ENCODE peak calls at places on chromosomes 11 and 22, in six cellular contexts. One of them, this sample, is unnamed.
A peak's percentile ranks its signal among the peaks of the same experiment; 100 is the strongest.

GRCh38 chr11:78499971-78500370 is 74.7 kb downstream of the NARS2 start:
- DNase-seq in neural progenitor cell: no peak
- DNase-seq in mesenchymal stem cell: no peak
- DNase-seq in gastrocnemius medialis: no peak
- DNase-seq in spleen: no peak
- DNase-seq in SK-N-SH: no peak
- DNase-seq in this sample: no peak

GRCh38 chr11:70099578-70100282 is 21.6 kb downstream of the ANO1 start:
- DNase-seq in neural progenitor cell: no peak
- DNase-seq in mesenchymal stem cell: peak; percentile 18
- DNase-seq in gastrocnemius medialis: no peak
- DNase-seq in spleen: no peak
- DNase-seq in SK-N-SH: no peak
- DNase-seq in this sample: no peak

GRCh38 chr11:11985016-11985715 is 23.3 kb downstream of the DKK3 start:
- DNase-seq in neural progenitor cell: no peak
- DNase-seq in mesenchymal stem cell: peak; percentile 82
- DNase-seq in gastrocnemius medialis: no peak
- DNase-seq in spleen: no peak
- DNase-seq in SK-N-SH: no peak
- DNase-seq in this sample: no peak

GRCh38 chr11:125074511-125075241 is 11.6 kb downstream of the SLC37A2 start:
- DNase-seq in neural progenitor cell: no peak
- DNase-seq in mesenchymal stem cell: no peak
- DNase-seq in gastrocnemius medialis: no peak
- DNase-seq in spleen: no peak
- DNase-seq in SK-N-SH: peak; percentile 20
- DNase-seq in this sample: no peak

GRCh38 chr22:38788417-38788816 is 5.5 kb downstream of the DNAL4 start:
- DNase-seq in neural progenitor cell: no peak
- DNase-seq in mesenchymal stem cell: peak; percentile 96
- DNase-seq in gastrocnemius medialis: peak; percentile 53
- DNase-seq in spleen: no peak
- DNase-seq in SK-N-SH: peak; percentile 59
- DNase-seq in this sample: no peak

GRCh38 chr11:130886704-130887103 is 29.6 kb downstream of the SNX19 start:
- DNase-seq in neural progenitor cell: no peak
- DNase-seq in mesenchymal stem cell: peak; percentile 30
- DNase-seq in gastrocnemius medialis: no peak
- DNase-seq in spleen: no peak
- DNase-seq in SK-N-SH: no peak
- DNase-seq in this sample: no peak

GRCh38 chr11:129930306-129930705 is 34.9 kb upstream of the NFRKB start:
- DNase-seq in neural progenitor cell: no peak
- DNase-seq in mesenchymal stem cell: no peak
- DNase-seq in gastrocnemius medialis: no peak
- DNase-seq in spleen: no peak
- DNase-seq in SK-N-SH: no peak
- DNase-seq in this sample: no peak

GRCh38 chr11:132648841-132649240 is 883.5 kb downstream of the OPCML start:
- DNase-seq in neural progenitor cell: no peak
- DNase-seq in mesenchymal stem cell: peak; percentile 49
- DNase-seq in gastrocnemius medialis: no peak
- DNase-seq in spleen: no peak
- DNase-seq in SK-N-SH: no peak
- DNase-seq in this sample: no peak

GRCh38 chr11:30172872-30173271 is 57.9 kb upstream of the FSHB start:
- DNase-seq in neural progenitor cell: peak; percentile 10
- DNase-seq in mesenchymal stem cell: no peak
- DNase-seq in gastrocnemius medialis: no peak
- DNase-seq in spleen: no peak
- DNase-seq in SK-N-SH: no peak
- DNase-seq in this sample: no peak

GRCh38 chr22:46538816-46539163 is 1.4 kb upstream of the CELSR1 start:
- DNase-seq in neural progenitor cell: no peak
- DNase-seq in mesenchymal stem cell: no peak
- DNase-seq in gastrocnemius medialis: no peak
- DNase-seq in spleen: no peak
- DNase-seq in SK-N-SH: no peak
- DNase-seq in this sample: no peak

GRCh38 chr11:46342237-46342636 is 5.0 kb upstream of the DGKZ start:
- DNase-seq in neural progenitor cell: no peak
- DNase-seq in mesenchymal stem cell: peak; percentile 42
- DNase-seq in gastrocnemius medialis: no peak
- DNase-seq in spleen: no peak
- DNase-seq in SK-N-SH: no peak
- DNase-seq in this sample: no peak

GRCh38 chr11:113896156-113896879 is 8.3 kb upstream of the HTR3B start:
- DNase-seq in neural progenitor cell: peak; percentile 69
- DNase-seq in mesenchymal stem cell: peak; percentile 43
- DNase-seq in gastrocnemius medialis: peak; percentile 21
- DNase-seq in spleen: no peak
- DNase-seq in SK-N-SH: peak; percentile 61
- DNase-seq in this sample: no peak

GRCh38 chr11:111737877-111738205 is 28.3 kb downstream of the PPP2R1B start:
- DNase-seq in neural progenitor cell: no peak
- DNase-seq in mesenchymal stem cell: no peak
- DNase-seq in gastrocnemius medialis: no peak
- DNase-seq in spleen: no peak
- DNase-seq in SK-N-SH: no peak
- DNase-seq in this sample: no peak

GRCh38 chr11:63944987-63945386 is 6.2 kb downstream of the NAA40 start:
- DNase-seq in neural progenitor cell: no peak
- DNase-seq in mesenchymal stem cell: peak; percentile 28
- DNase-seq in gastrocnemius medialis: peak; percentile 90
- DNase-seq in spleen: no peak
- DNase-seq in SK-N-SH: peak; percentile 33
- DNase-seq in this sample: peak; percentile 36

DNA sequence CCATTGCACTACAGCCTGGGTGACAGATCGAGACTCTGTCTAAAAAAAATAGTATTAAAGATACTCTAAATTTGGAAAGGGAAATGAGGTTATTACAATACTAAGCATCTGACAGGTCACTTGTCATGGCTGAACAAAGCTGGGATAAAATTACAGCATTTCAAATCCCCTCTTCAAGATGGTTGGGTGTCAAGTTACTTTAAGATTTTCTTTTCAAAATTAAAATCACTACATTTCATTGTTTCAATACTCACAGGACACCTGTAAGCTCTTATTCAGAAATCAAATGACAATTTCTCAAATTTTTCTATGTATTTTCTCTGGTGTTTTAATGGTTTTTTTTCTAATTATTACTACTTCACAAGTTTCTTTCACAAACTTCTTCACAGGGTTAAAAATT is 5.7 kb downstream of the TAF1D start:
- DNase-seq in neural progenitor cell: no peak
- DNase-seq in mesenchymal stem cell: no peak
- DNase-seq in gastrocnemius medialis: no peak
- DNase-seq in spleen: no peak
- DNase-seq in SK-N-SH: no peak
- DNase-seq in this sample: no peak
- H3K4me1 ChIP-seq in neural progenitor cell: peaks cover 34% of the 10 kb centered on the region
- H3K4me1 ChIP-seq in mesenchymal stem cell: peaks cover 4% of the 10 kb centered on the region
- H3K4me1 ChIP-seq in gastrocnemius medialis: peaks cover 31% of the 10 kb centered on the region
- H3K4me1 ChIP-seq in spleen: peaks cover 64% of the 10 kb centered on the region
- H3K4me1 ChIP-seq in SK-N-SH: peaks cover 11% of the 10 kb centered on the region
- H3K4me1 ChIP-seq in this sample: peaks cover 44% of the 10 kb centered on the region

DNA sequence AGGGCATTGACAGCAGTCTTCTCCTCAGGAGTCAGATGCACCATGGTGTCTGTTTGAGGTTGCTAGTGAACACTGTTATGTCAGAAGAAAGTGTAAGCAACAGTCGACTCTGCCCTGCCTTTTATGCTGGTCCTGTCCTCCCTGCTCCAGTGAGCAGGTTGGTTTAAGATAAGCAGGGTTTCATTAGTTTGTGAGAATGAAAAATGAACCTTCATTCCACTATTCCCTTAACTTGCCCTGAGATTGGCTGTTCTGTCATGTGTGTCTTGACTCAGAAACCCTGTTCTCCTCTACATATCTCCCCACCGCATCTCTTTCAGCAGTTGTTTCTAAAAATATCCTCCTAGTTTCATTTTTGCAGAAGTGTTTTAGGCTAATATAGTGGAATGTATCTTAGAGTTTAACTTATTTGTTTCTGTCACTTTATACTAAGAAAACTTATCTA is at the start of gene HBD:
- DNase-seq in neural progenitor cell: no peak
- DNase-seq in mesenchymal stem cell: peak; percentile 67
- DNase-seq in gastrocnemius medialis: no peak
- DNase-seq in spleen: no peak
- DNase-seq in SK-N-SH: no peak
- DNase-seq in this sample: no peak
- H3K4me1 ChIP-seq in neural progenitor cell: no peaks in the 10 kb centered on the region
- H3K4me1 ChIP-seq in mesenchymal stem cell: peaks cover 2% of the 10 kb centered on the region
- H3K4me1 ChIP-seq in gastrocnemius medialis: no peaks in the 10 kb centered on the region
- H3K4me1 ChIP-seq in spleen: no peaks in the 10 kb centered on the region
- H3K4me1 ChIP-seq in SK-N-SH: no peaks in the 10 kb centered on the region
- H3K4me1 ChIP-seq in this sample: no peaks in the 10 kb centered on the region

GRCh38 chr11:67504950-67505561 is at the start of gene PITPNM1:
- DNase-seq in neural progenitor cell: peak; percentile 86
- DNase-seq in mesenchymal stem cell: peak; percentile 68
- DNase-seq in gastrocnemius medialis: peak; percentile 39
- DNase-seq in spleen: peak; percentile 97
- DNase-seq in SK-N-SH: peak; percentile 86
- DNase-seq in this sample: peak; percentile 92

GRCh38 chr11:67506426-67507032 is 1.4 kb upstream of the PITPNM1 start:
- DNase-seq in neural progenitor cell: no peak
- DNase-seq in mesenchymal stem cell: no peak
- DNase-seq in gastrocnemius medialis: no peak
- DNase-seq in spleen: no peak
- DNase-seq in SK-N-SH: no peak
- DNase-seq in this sample: peak; percentile 53

GRCh38 chr11:67504023-67504949 is 877 bp downstream of the PITPNM1 start:
- DNase-seq in neural progenitor cell: peak; percentile 78
- DNase-seq in mesenchymal stem cell: peak; percentile 51
- DNase-seq in gastrocnemius medialis: no peak
- DNase-seq in spleen: peak; percentile 88
- DNase-seq in SK-N-SH: peak; percentile 88
- DNase-seq in this sample: no peak

GRCh38 chr11:67507242-67507890 is 596 bp downstream of the CDK2AP2 start:
- DNase-seq in neural progenitor cell: peak; percentile 83
- DNase-seq in mesenchymal stem cell: no peak
- DNase-seq in gastrocnemius medialis: no peak
- DNase-seq in spleen: no peak
- DNase-seq in SK-N-SH: no peak
- DNase-seq in this sample: no peak

GRCh38 chr11:67505605-67506396 is 638 bp upstream of the PITPNM1 start:
- DNase-seq in neural progenitor cell: peak; percentile 94
- DNase-seq in mesenchymal stem cell: peak; percentile 93
- DNase-seq in gastrocnemius medialis: peak; percentile 92
- DNase-seq in spleen: peak; percentile 97
- DNase-seq in SK-N-SH: peak; percentile 89
- DNase-seq in this sample: peak; percentile 94
- H3K4me1 ChIP-seq in neural progenitor cell: peaks cover 23% of the 10 kb centered on the region
- H3K4me1 ChIP-seq in mesenchymal stem cell: peaks cover 46% of the 10 kb centered on the region
- H3K4me1 ChIP-seq in gastrocnemius medialis: peaks cover 26% of the 10 kb centered on the region
- H3K4me1 ChIP-seq in spleen: peaks cover 52% of the 10 kb centered on the region
- H3K4me1 ChIP-seq in SK-N-SH: peaks cover 36% of the 10 kb centered on the region
- H3K4me1 ChIP-seq in this sample: peaks cover 31% of the 10 kb centered on the region

GRCh38 chr22:45316796-45317526 is 7.2 kb downstream of the FAM118A start:
- DNase-seq in neural progenitor cell: no peak
- DNase-seq in mesenchymal stem cell: no peak
- DNase-seq in gastrocnemius medialis: peak; percentile 54
- DNase-seq in spleen: no peak
- DNase-seq in SK-N-SH: no peak
- DNase-seq in this sample: no peak
- H3K4me1 ChIP-seq in neural progenitor cell: peaks cover 30% of the 10 kb centered on the region
- H3K4me1 ChIP-seq in mesenchymal stem cell: peaks cover 11% of the 10 kb centered on the region
- H3K4me1 ChIP-seq in gastrocnemius medialis: peaks cover 37% of the 10 kb centered on the region
- H3K4me1 ChIP-seq in spleen: peaks cover 43% of the 10 kb centered on the region
- H3K4me1 ChIP-seq in SK-N-SH: peaks cover 64% of the 10 kb centered on the region
- H3K4me1 ChIP-seq in this sample: peaks cover 39% of the 10 kb centered on the region

GRCh38 chr22:35178446-35178845 is 78.8 kb upstream of the HMGXB4 start:
- DNase-seq in neural progenitor cell: no peak
- DNase-seq in mesenchymal stem cell: no peak
- DNase-seq in gastrocnemius medialis: no peak
- DNase-seq in spleen: no peak
- DNase-seq in SK-N-SH: no peak
- DNase-seq in this sample: no peak
- H3K4me1 ChIP-seq in neural progenitor cell: no peaks in the 10 kb centered on the region
- H3K4me1 ChIP-seq in mesenchymal stem cell: no peaks in the 10 kb centered on the region
- H3K4me1 ChIP-seq in gastrocnemius medialis: no peaks in the 10 kb centered on the region
- H3K4me1 ChIP-seq in spleen: no peaks in the 10 kb centered on the region
- H3K4me1 ChIP-seq in SK-N-SH: no peaks in the 10 kb centered on the region
- H3K4me1 ChIP-seq in this sample: no peaks in the 10 kb centered on the region

GRCh38 chr11:62427630-62428233 is 8.9 kb downstream of the SCGB1A1 start:
- DNase-seq in neural progenitor cell: no peak
- DNase-seq in mesenchymal stem cell: peak; percentile 76
- DNase-seq in gastrocnemius medialis: no peak
- DNase-seq in spleen: no peak
- DNase-seq in SK-N-SH: peak; percentile 47
- DNase-seq in this sample: no peak
- H3K4me1 ChIP-seq in neural progenitor cell: peaks cover 12% of the 10 kb centered on the region
- H3K4me1 ChIP-seq in mesenchymal stem cell: peaks cover 34% of the 10 kb centered on the region
- H3K4me1 ChIP-seq in gastrocnemius medialis: no peaks in the 10 kb centered on the region
- H3K4me1 ChIP-seq in spleen: peaks cover 9% of the 10 kb centered on the region
- H3K4me1 ChIP-seq in SK-N-SH: peaks cover 18% of the 10 kb centered on the region
- H3K4me1 ChIP-seq in this sample: peaks cover 13% of the 10 kb centered on the region

GRCh38 chr22:36334838-36335603 is 52.7 kb downstream of the MYH9 start:
- DNase-seq in neural progenitor cell: peak; percentile 78
- DNase-seq in mesenchymal stem cell: peak; percentile 82
- DNase-seq in gastrocnemius medialis: no peak
- DNase-seq in spleen: peak; percentile 81
- DNase-seq in SK-N-SH: no peak
- DNase-seq in this sample: no peak
- H3K4me1 ChIP-seq in neural progenitor cell: peaks cover 45% of the 10 kb centered on the region
- H3K4me1 ChIP-seq in mesenchymal stem cell: peaks cover 63% of the 10 kb centered on the region
- H3K4me1 ChIP-seq in gastrocnemius medialis: peaks cover 88% of the 10 kb centered on the region
- H3K4me1 ChIP-seq in spleen: peaks cover 98% of the 10 kb centered on the region
- H3K4me1 ChIP-seq in SK-N-SH: peaks cover 54% of the 10 kb centered on the region
- H3K4me1 ChIP-seq in this sample: peaks cover 65% of the 10 kb centered on the region

GRCh38 chr11:118319031-118319814 is 14.7 kb downstream of the CD3E start:
- DNase-seq in neural progenitor cell: no peak
- DNase-seq in mesenchymal stem cell: no peak
- DNase-seq in gastrocnemius medialis: no peak
- DNase-seq in spleen: no peak
- DNase-seq in SK-N-SH: no peak
- DNase-seq in this sample: no peak

GRCh38 chr11:118318112-118319030 is 13.8 kb downstream of the CD3E start:
- DNase-seq in neural progenitor cell: no peak
- DNase-seq in mesenchymal stem cell: no peak
- DNase-seq in gastrocnemius medialis: no peak
- DNase-seq in spleen: no peak
- DNase-seq in SK-N-SH: no peak
- DNase-seq in this sample: no peak

GRCh38 chr11:118322721-118323120 is 18.2 kb downstream of the CD3E start:
- DNase-seq in neural progenitor cell: no peak
- DNase-seq in mesenchymal stem cell: no peak
- DNase-seq in gastrocnemius medialis: no peak
- DNase-seq in spleen: peak; percentile 74
- DNase-seq in SK-N-SH: no peak
- DNase-seq in this sample: no peak

GRCh38 chr11:118320515-118320914 is 16.0 kb downstream of the CD3E start:
- DNase-seq in neural progenitor cell: no peak
- DNase-seq in mesenchymal stem cell: no peak
- DNase-seq in gastrocnemius medialis: no peak
- DNase-seq in spleen: no peak
- DNase-seq in SK-N-SH: no peak
- DNase-seq in this sample: no peak

GRCh38 chr11:118321386-118322082 is 17.0 kb downstream of the CD3E start:
- DNase-seq in neural progenitor cell: no peak
- DNase-seq in mesenchymal stem cell: peak; percentile 1
- DNase-seq in gastrocnemius medialis: no peak
- DNase-seq in spleen: no peak
- DNase-seq in SK-N-SH: no peak
- DNase-seq in this sample: peak; percentile 64
- H3K4me1 ChIP-seq in neural progenitor cell: peaks cover 5% of the 10 kb centered on the region
- H3K4me1 ChIP-seq in mesenchymal stem cell: peaks cover 4% of the 10 kb centered on the region
- H3K4me1 ChIP-seq in gastrocnemius medialis: no peaks in the 10 kb centered on the region
- H3K4me1 ChIP-seq in spleen: peaks cover 50% of the 10 kb centered on the region
- H3K4me1 ChIP-seq in SK-N-SH: no peaks in the 10 kb centered on the region
- H3K4me1 ChIP-seq in this sample: peaks cover 10% of the 10 kb centered on the region

GRCh38 chr11:7587712-7588111 is 73.9 kb downstream of the PPFIBP2 start:
- DNase-seq in neural progenitor cell: no peak
- DNase-seq in mesenchymal stem cell: no peak
- DNase-seq in gastrocnemius medialis: no peak
- DNase-seq in spleen: no peak
- DNase-seq in SK-N-SH: no peak
- DNase-seq in this sample: no peak
- H3K4me1 ChIP-seq in neural progenitor cell: peaks cover 19% of the 10 kb centered on the region
- H3K4me1 ChIP-seq in mesenchymal stem cell: no peaks in the 10 kb centered on the region
- H3K4me1 ChIP-seq in gastrocnemius medialis: peaks cover 96% of the 10 kb centered on the region
- H3K4me1 ChIP-seq in spleen: no peaks in the 10 kb centered on the region
- H3K4me1 ChIP-seq in SK-N-SH: peaks cover 4% of the 10 kb centered on the region
- H3K4me1 ChIP-seq in this sample: peaks cover 30% of the 10 kb centered on the region